ENCODE peak calls at places on chromosome 1, in six cellular contexts. One of them, this sample, is unnamed.
A peak's percentile ranks its signal among the peaks of the same experiment; 100 is the strongest.

GRCh38 chr1:168717906-168718891 is 10.8 kb downstream of the DPT start:
- DNase-seq in psoas muscle: no peak
- DNase-seq in endothelial cell of umbilical vein: no peak
- DNase-seq in uterus: no peak
- DNase-seq in hepatocyte: no peak
- DNase-seq in sigmoid colon: no peak
- DNase-seq in this sample: no peak

GRCh38 chr1:60989745-60990718 is 92.3 kb upstream of the NFIA start:
- DNase-seq in psoas muscle: peak; percentile 61
- DNase-seq in uterus: peak; percentile 52
- DNase-seq in hepatocyte: peak; percentile 47
- DNase-seq in sigmoid colon: peak; percentile 69
- DNase-seq in endothelial cell of umbilical vein: peak; percentile 97
- DNase-seq in this sample: no peak

GRCh38 chr1:14810631-14811325 is 212.3 kb downstream of the KAZN start:
- DNase-seq in endothelial cell of umbilical vein: no peak
- DNase-seq in psoas muscle: no peak
- DNase-seq in sigmoid colon: no peak
- DNase-seq in uterus: no peak
- DNase-seq in hepatocyte: no peak
- DNase-seq in this sample: no peak

GRCh38 chr1:240947438-240948224 is 335.7 kb upstream of the GREM2 start:
- DNase-seq in hepatocyte: peak; percentile 23
- DNase-seq in sigmoid colon: no peak
- DNase-seq in uterus: no peak
- DNase-seq in psoas muscle: no peak
- DNase-seq in endothelial cell of umbilical vein: peak; percentile 27
- DNase-seq in this sample: no peak

GRCh38 chr1:157961805-157962762 is 31.4 kb upstream of the KIRREL1 start:
- DNase-seq in hepatocyte: peak; percentile 75
- DNase-seq in psoas muscle: no peak
- DNase-seq in uterus: no peak
- DNase-seq in sigmoid colon: no peak
- DNase-seq in endothelial cell of umbilical vein: peak; percentile 27
- DNase-seq in this sample: no peak

GRCh38 chr1:17632541-17633193 is 93.2 kb downstream of the ARHGEF10L start:
- DNase-seq in uterus: no peak
- DNase-seq in hepatocyte: no peak
- DNase-seq in endothelial cell of umbilical vein: no peak
- DNase-seq in psoas muscle: no peak
- DNase-seq in sigmoid colon: no peak
- DNase-seq in this sample: no peak

GRCh38 chr1:112778136-112778535 is 63.0 kb upstream of the PPM1J start:
- DNase-seq in endothelial cell of umbilical vein: no peak
- DNase-seq in sigmoid colon: no peak
- DNase-seq in uterus: no peak
- DNase-seq in psoas muscle: no peak
- DNase-seq in hepatocyte: no peak
- DNase-seq in this sample: no peak

GRCh38 chr1:150976879-150977694 is 2.5 kb upstream of the CERS2 start:
- DNase-seq in sigmoid colon: peak; percentile 92
- DNase-seq in endothelial cell of umbilical vein: peak; percentile 80
- DNase-seq in uterus: peak; percentile 58
- DNase-seq in psoas muscle: peak; percentile 94
- DNase-seq in hepatocyte: peak; percentile 76
- DNase-seq in this sample: peak; percentile 63

GRCh38 chr1:222331340-222331739 is 216.6 kb downstream of the HHIPL2 start:
- DNase-seq in hepatocyte: peak; percentile 53
- DNase-seq in psoas muscle: no peak
- DNase-seq in sigmoid colon: no peak
- DNase-seq in uterus: no peak
- DNase-seq in endothelial cell of umbilical vein: no peak
- DNase-seq in this sample: no peak

GRCh38 chr1:173504268-173504667 is 27.1 kb downstream of the PRDX6 start:
- DNase-seq in hepatocyte: no peak
- DNase-seq in uterus: no peak
- DNase-seq in psoas muscle: no peak
- DNase-seq in endothelial cell of umbilical vein: no peak
- DNase-seq in sigmoid colon: no peak
- DNase-seq in this sample: no peak

GRCh38 chr1:61184035-61184713 is 101.8 kb downstream of the NFIA start:
- DNase-seq in endothelial cell of umbilical vein: peak; percentile 97
- DNase-seq in psoas muscle: peak; percentile 97
- DNase-seq in sigmoid colon: peak; percentile 98
- DNase-seq in uterus: peak; percentile 92
- DNase-seq in hepatocyte: peak; percentile 69
- DNase-seq in this sample: no peak

GRCh38 chr1:8374356-8374755 is 56.4 kb downstream of the SLC45A1 start:
- DNase-seq in hepatocyte: no peak
- DNase-seq in endothelial cell of umbilical vein: no peak
- DNase-seq in psoas muscle: no peak
- DNase-seq in sigmoid colon: no peak
- DNase-seq in uterus: no peak
- DNase-seq in this sample: no peak

GRCh38 chr1:82395450-82395849 is 594.7 kb downstream of the ADGRL2 start:
- DNase-seq in hepatocyte: no peak
- DNase-seq in uterus: no peak
- DNase-seq in sigmoid colon: no peak
- DNase-seq in endothelial cell of umbilical vein: no peak
- DNase-seq in psoas muscle: no peak
- DNase-seq in this sample: no peak

GRCh38 chr1:66648896-66649597 is 103.2 kb upstream of the DYNLT5 start:
- DNase-seq in endothelial cell of umbilical vein: no peak
- DNase-seq in uterus: no peak
- DNase-seq in psoas muscle: no peak
- DNase-seq in hepatocyte: no peak
- DNase-seq in sigmoid colon: no peak
- DNase-seq in this sample: no peak

GRCh38 chr1:193283026-193283425 is 96.6 kb upstream of the B3GALT2 start:
- DNase-seq in endothelial cell of umbilical vein: no peak
- DNase-seq in sigmoid colon: no peak
- DNase-seq in psoas muscle: no peak
- DNase-seq in hepatocyte: no peak
- DNase-seq in uterus: no peak
- DNase-seq in this sample: no peak

GRCh38 chr1:238690415-238690814 is 696.0 kb upstream of the CHRM3 start:
- DNase-seq in sigmoid colon: no peak
- DNase-seq in psoas muscle: no peak
- DNase-seq in hepatocyte: no peak
- DNase-seq in uterus: no peak
- DNase-seq in endothelial cell of umbilical vein: no peak
- DNase-seq in this sample: no peak

GRCh38 chr1:12001249-12001917 is 17.9 kb upstream of the MIIP start:
- DNase-seq in uterus: no peak
- DNase-seq in sigmoid colon: no peak
- DNase-seq in endothelial cell of umbilical vein: no peak
- DNase-seq in hepatocyte: no peak
- DNase-seq in psoas muscle: no peak
- DNase-seq in this sample: no peak

GRCh38 chr1:99264201-99265021 is at the start of gene PLPPR4:
- DNase-seq in endothelial cell of umbilical vein: peak; percentile 24
- DNase-seq in psoas muscle: peak; percentile 77
- DNase-seq in sigmoid colon: peak; percentile 63
- DNase-seq in uterus: peak; percentile 17
- DNase-seq in hepatocyte: peak; percentile 68
- DNase-seq in this sample: no peak

GRCh38 chr1:235866207-235866912 is at the start of gene LYST:
- DNase-seq in hepatocyte: peak; percentile 74
- DNase-seq in sigmoid colon: peak; percentile 79
- DNase-seq in uterus: peak; percentile 45
- DNase-seq in psoas muscle: peak; percentile 66
- DNase-seq in endothelial cell of umbilical vein: peak; percentile 56
- DNase-seq in this sample: peak; percentile 64

GRCh38 chr1:180235077-180235501 is 5.0 kb downstream of the LHX4 start:
- DNase-seq in psoas muscle: no peak
- DNase-seq in sigmoid colon: peak; percentile 62
- DNase-seq in uterus: no peak
- DNase-seq in endothelial cell of umbilical vein: no peak
- DNase-seq in hepatocyte: no peak
- DNase-seq in this sample: no peak

GRCh38 chr1:17696417-17697301 is 58.5 kb upstream of the ACTL8 start:
- DNase-seq in sigmoid colon: no peak
- DNase-seq in uterus: peak; percentile 37
- DNase-seq in hepatocyte: peak; percentile 62
- DNase-seq in psoas muscle: no peak
- DNase-seq in endothelial cell of umbilical vein: peak; percentile 43
- DNase-seq in this sample: no peak

GRCh38 chr1:218259800-218260199 is 25.3 kb upstream of the RRP15 start:
- DNase-seq in endothelial cell of umbilical vein: peak; percentile 8
- DNase-seq in sigmoid colon: no peak
- DNase-seq in hepatocyte: peak; percentile 17
- DNase-seq in psoas muscle: no peak
- DNase-seq in uterus: no peak
- DNase-seq in this sample: no peak
- TF ChIP-seq CTCF in endothelial cell of umbilical vein: peak; percentile 24
- TF ChIP-seq CTCF in sigmoid colon: no peak
- TF ChIP-seq CTCF in hepatocyte: peak; percentile 29
- TF ChIP-seq CTCF in psoas muscle: no peak
- TF ChIP-seq CTCF in uterus: no peak
- TF ChIP-seq CTCF in this sample: no peak

DNA sequence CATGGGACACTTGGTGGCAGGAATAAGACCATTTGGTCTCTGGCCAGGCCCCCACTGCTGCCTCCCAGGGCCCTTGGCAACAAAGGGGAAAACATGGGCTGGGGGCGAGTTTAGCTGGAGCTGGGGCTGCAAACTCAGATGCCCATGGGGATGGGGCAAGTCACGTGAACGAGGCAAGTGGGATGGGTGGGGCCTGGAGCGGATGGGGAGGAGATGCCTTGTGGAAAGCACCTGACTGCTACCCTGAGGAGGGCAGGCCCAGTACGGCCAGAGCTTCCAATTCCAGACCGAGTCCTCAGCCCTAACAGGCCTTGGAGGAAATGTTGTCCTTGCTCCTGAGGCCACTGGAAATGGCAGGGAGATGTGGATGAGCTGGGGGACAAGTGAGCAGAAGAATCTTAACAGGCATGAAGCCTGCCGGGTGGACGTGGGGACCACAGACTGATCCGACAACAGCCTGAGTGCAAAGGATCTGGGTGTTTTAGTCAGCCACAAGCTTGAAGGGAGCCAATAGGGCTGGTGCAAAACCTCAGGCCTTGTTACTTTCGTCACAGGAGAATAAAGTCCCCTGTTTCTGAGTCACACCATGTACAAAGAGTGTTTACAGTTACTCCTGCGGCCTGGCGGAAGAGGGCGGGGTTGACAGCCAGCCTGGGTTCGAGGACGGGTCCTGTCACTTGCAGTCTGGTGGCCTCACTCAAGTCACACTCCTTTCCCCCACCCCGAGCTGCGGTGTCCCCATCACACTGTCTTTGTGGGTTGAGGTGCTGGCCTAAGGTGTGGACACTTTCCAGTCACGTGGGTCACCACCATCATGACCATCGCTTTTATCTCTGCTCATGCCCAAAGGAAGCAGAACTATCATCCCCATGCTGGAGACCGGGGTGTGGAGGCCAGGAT is 19.1 kb downstream of the RUNX3 start:
- DNase-seq in uterus: no peak
- DNase-seq in psoas muscle: peak; percentile 60
- DNase-seq in hepatocyte: peak; percentile 63
- DNase-seq in endothelial cell of umbilical vein: no peak
- DNase-seq in sigmoid colon: no peak
- DNase-seq in this sample: peak; percentile 79
- H3K4me1 ChIP-seq in uterus: no peaks in the 10 kb centered on the region
- H3K4me1 ChIP-seq in psoas muscle: no peaks in the 10 kb centered on the region
- H3K4me1 ChIP-seq in hepatocyte: peaks cover 12% of the 10 kb centered on the region
- H3K4me1 ChIP-seq in endothelial cell of umbilical vein: no peaks in the 10 kb centered on the region
- H3K4me1 ChIP-seq in sigmoid colon: peaks cover 10% of the 10 kb centered on the region
- H3K4me1 ChIP-seq in this sample: peaks cover 98% of the 10 kb centered on the region

GRCh38 chr1:89405275-89405929 is 41.5 kb downstream of the GBP6 start:
- DNase-seq in psoas muscle: no peak
- DNase-seq in endothelial cell of umbilical vein: no peak
- DNase-seq in hepatocyte: no peak
- DNase-seq in sigmoid colon: no peak
- DNase-seq in uterus: no peak
- DNase-seq in this sample: no peak

GRCh38 chr1:89407355-89407754 is 43.5 kb downstream of the GBP6 start:
- DNase-seq in hepatocyte: no peak
- DNase-seq in uterus: no peak
- DNase-seq in psoas muscle: no peak
- DNase-seq in endothelial cell of umbilical vein: no peak
- DNase-seq in sigmoid colon: no peak
- DNase-seq in this sample: no peak
- H3K4me3 ChIP-seq in hepatocyte: no peak overlapping the region
- H3K4me3 ChIP-seq in uterus: peak overlapping the region; percentile 15
- H3K4me3 ChIP-seq in psoas muscle: peak overlapping the region; percentile 52
- H3K4me3 ChIP-seq in endothelial cell of umbilical vein: no peak overlapping the region
- H3K4me3 ChIP-seq in sigmoid colon: peak overlapping the region; percentile 30
- H3K4me3 ChIP-seq in this sample: peak overlapping the region; percentile 24

DNA sequence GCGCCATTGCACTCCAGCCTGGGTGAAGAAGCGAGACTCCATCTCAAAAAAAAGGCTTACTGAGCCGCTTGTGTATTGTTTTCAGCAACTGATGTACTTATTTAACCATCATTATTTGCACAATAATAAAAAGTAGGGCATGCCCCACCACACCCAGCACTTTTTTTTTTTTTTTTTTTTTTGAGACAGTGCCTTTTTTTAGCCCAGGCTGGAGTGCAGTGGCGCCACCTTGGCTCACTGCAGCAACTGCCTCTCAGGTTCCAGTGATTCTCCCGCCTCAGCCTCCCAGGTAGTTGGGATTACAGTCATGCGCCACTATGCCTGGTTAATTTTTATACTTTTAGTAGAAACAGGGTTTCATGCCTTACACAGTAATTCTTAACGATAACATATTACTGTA is 12.2 kb upstream of the TRNAU1AP start:
- DNase-seq in psoas muscle: no peak
- DNase-seq in uterus: no peak
- DNase-seq in endothelial cell of umbilical vein: no peak
- DNase-seq in sigmoid colon: no peak
- DNase-seq in hepatocyte: no peak
- DNase-seq in this sample: no peak
- TF ChIP-seq CTCF in psoas muscle: no peak
- TF ChIP-seq CTCF in uterus: no peak
- TF ChIP-seq CTCF in endothelial cell of umbilical vein: peak; percentile 14
- TF ChIP-seq CTCF in sigmoid colon: no peak
- TF ChIP-seq CTCF in hepatocyte: no peak
- TF ChIP-seq CTCF in this sample: no peak

DNA sequence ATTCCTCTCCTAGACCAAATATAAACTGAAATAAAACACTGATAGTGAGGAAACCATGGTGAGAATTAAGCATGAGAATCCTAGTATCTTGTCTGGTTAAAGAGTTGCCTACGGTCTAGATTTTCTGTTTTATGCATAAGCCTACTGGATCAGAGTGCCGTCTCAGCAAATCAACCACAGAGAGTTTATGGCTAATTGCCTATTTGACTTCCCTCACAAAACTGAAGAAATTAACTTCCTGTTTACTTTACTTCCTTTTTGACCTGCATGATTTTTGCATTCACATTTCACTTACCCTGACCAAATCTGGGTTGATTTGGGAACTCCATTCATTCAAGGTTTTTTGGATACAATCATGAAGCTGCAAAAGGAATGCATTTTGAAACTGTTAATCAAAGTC is 5.0 kb downstream of the GCLM start:
- DNase-seq in sigmoid colon: no peak
- DNase-seq in psoas muscle: no peak
- DNase-seq in hepatocyte: no peak
- DNase-seq in uterus: no peak
- DNase-seq in endothelial cell of umbilical vein: peak; percentile 12
- DNase-seq in this sample: no peak
- H3K4me1 ChIP-seq in sigmoid colon: peaks cover 16% of the 10 kb centered on the region
- H3K4me1 ChIP-seq in psoas muscle: peaks cover 39% of the 10 kb centered on the region
- H3K4me1 ChIP-seq in hepatocyte: peaks cover 11% of the 10 kb centered on the region
- H3K4me1 ChIP-seq in uterus: peaks cover 10% of the 10 kb centered on the region
- H3K4me1 ChIP-seq in endothelial cell of umbilical vein: peaks cover 43% of the 10 kb centered on the region
- H3K4me1 ChIP-seq in this sample: peaks cover 12% of the 10 kb centered on the region

This sample was measured in CD8-positive, alpha-beta T cell.